ENCODE peak calls at places on chromosomes 3 and 15, in five cellular contexts. W is endothelial cell, P is ovary, J is iPS DF 19.7, R is Daoy. D is an unnamed sample.
A peak's percentile ranks its signal among the peaks of the same experiment; 100 is the strongest.

GRCh38 chr15:61062268-61062667 is 166.8 kb downstream of the RORA start:
- DNase-seq in W (no peak), P (no peak), J (no peak), R (no peak), D (no peak)

GRCh38 chr3:171825222-171825828 is 15.0 kb upstream of the PLD1 start:
- DNase-seq in W (no peak), P (no peak), J (no peak), R (peak; percentile 63), D (no peak)

GRCh38 chr3:15439476-15439875 is 12.1 kb downstream of the EAF1 start:
- DNase-seq in W (no peak), P (no peak), J (no peak), R (peak; percentile 46), D (no peak)

GRCh38 chr15:61697796-61698195 is 362.5 kb downstream of the VPS13C start:
- DNase-seq in W (no peak), P (no peak), J (no peak), R (no peak), D (no peak)

GRCh38 chr15:64681424-64682024 is 93.9 kb downstream of the RBPMS2 start:
- DNase-seq in W (peak; percentile 61), P (no peak), J (peak; percentile 69), R (peak; percentile 53), D (peak; percentile 79)

GRCh38 chr3:196740476-196741400 is 1.1 kb downstream of the PAK2 start:
- DNase-seq in W (no peak), P (peak; percentile 18), J (no peak), R (peak; percentile 46), D (peak; percentile 61)

GRCh38 chr15:40501487-40501886 is 30.7 kb downstream of the CHST14 start:
- DNase-seq in W (no peak), P (no peak), J (no peak), R (peak; percentile 64), D (no peak)

GRCh38 chr3:136266468-136266867 is 16.3 kb downstream of the PCCB start:
- DNase-seq in W (no peak), P (no peak), J (no peak), R (peak; percentile 13), D (no peak)

GRCh38 chr3:49534581-49535495 is 19.4 kb upstream of the BSN start:
- DNase-seq in W (peak; percentile 26), P (peak; percentile 32), J (no peak), R (no peak), D (no peak)

GRCh38 chr3:175356899-175357324 is 497.8 kb downstream of the NAALADL2 start:
- DNase-seq in W (no peak), P (no peak), J (no peak), R (no peak), D (no peak)

GRCh38 chr3:9881440-9881839 is 1.4 kb upstream of the CIDEC start:
- DNase-seq in W (no peak), P (no peak), J (no peak), R (no peak), D (no peak)

GRCh38 chr3:134211797-134212196 is 38.9 kb downstream of the RYK start:
- DNase-seq in W (peak; percentile 53), P (no peak), J (no peak), R (peak; percentile 60), D (peak; percentile 26)

GRCh38 chr3:8712045-8712870 is 21.3 kb upstream of the CAV3 start:
- DNase-seq in W (no peak), P (no peak), J (no peak), R (peak; percentile 73), D (no peak)

GRCh38 chr15:60395276-60396011 is 2.3 kb downstream of the ANXA2 start:
- DNase-seq in W (no peak), P (no peak), J (no peak), R (no peak), D (no peak)

GRCh38 chr3:64398431-64398830 is 173.2 kb upstream of the PRICKLE2 start:
- DNase-seq in W (no peak), P (no peak), J (no peak), R (no peak), D (no peak)

GRCh38 chr3:15040844-15041243 is 24.3 kb downstream of the MRPS25 start:
- DNase-seq in W (no peak), P (no peak), J (no peak), R (no peak), D (no peak)

GRCh38 chr15:74573987-74574386 is 33.0 kb downstream of the ARID3B start:
- DNase-seq in W (no peak), P (no peak), J (no peak), R (peak; percentile 20), D (no peak)

GRCh38 chr3:130849111-130849552 is 44.8 kb upstream of the ATP2C1 start:
- DNase-seq in W (no peak), P (no peak), J (no peak), R (peak; percentile 28), D (no peak)

GRCh38 chr3:133886031-133886722 is 9.5 kb downstream of the RAB6B start:
- DNase-seq in W (no peak), P (no peak), J (no peak), R (no peak), D (no peak)

GRCh38 chr15:23595368-23595767 is 29.9 kb downstream of the MKRN3 start:
- DNase-seq in W (no peak), P (no peak), J (no peak), R (no peak), D (no peak)

GRCh38 chr3:146160233-146160963 is 586 bp downstream of the PLOD2 start:
- DNase-seq in W (peak; percentile 60), P (peak; percentile 72), J (peak; percentile 80), R (peak; percentile 91), D (peak; percentile 82)

GRCh38 chr3:57006949-57007419 is 53.5 kb upstream of the SPATA12 start:
- DNase-seq in W (peak; percentile 30), P (no peak), J (no peak), R (peak; percentile 25), D (no peak)